ENCODE peak calls at places on chromosomes 7 and 10, in eight cellular contexts. D is cardiac muscle cell, P is BE2C, T is tibial artery, A is mammary epithelial cell, W is hepatocyte, N is kidney epithelial cell, G is heart left ventricle. U is an unnamed sample. For H3K36me3, the result is how much of the 10 kb centered on the place peaks cover.

GRCh38 chr10:48444266-48444665 is 137.8 kb downstream of the MAPK8 start:
- DNase-seq in D (peak), P (peak), T (no peak), A (peak), W (peak), N (no peak), G (peak), U (no peak)

GRCh38 chr7:55053651-55054226 is 34.9 kb downstream of the EGFR start:
- DNase-seq in D (no peak), P (no peak), T (no peak), A (peak), W (no peak), N (no peak), G (no peak), U (no peak)

GRCh38 chr7:33143996-33144718 is 14.8 kb downstream of the BBS9 start:
- DNase-seq in D (no peak), P (no peak), T (no peak), A (peak), W (no peak), N (no peak), G (no peak), U (no peak)

GRCh38 chr7:154812027-154812426 is 190.9 kb downstream of the PAXIP1 start:
- DNase-seq in D (no peak), P (no peak), T (no peak), A (no peak), W (no peak), N (no peak), G (no peak), U (no peak)

GRCh38 chr7:113710310-113711106 is 208.3 kb downstream of the PPP1R3A start:
- DNase-seq in D (peak), P (peak), T (no peak), A (peak), W (peak), N (peak), G (no peak), U (no peak)

GRCh38 chr10:2222631-2223030 is 485.3 kb upstream of the ADARB2 start:
- DNase-seq in D (no peak), P (no peak), T (no peak), A (peak), W (no peak), N (no peak), G (no peak), U (no peak)

GRCh38 chr10:14660872-14661271 is 113.8 kb downstream of the FAM107B start:
- DNase-seq in D (no peak), P (no peak), T (no peak), A (no peak), W (no peak), N (no peak), G (no peak), U (no peak)

GRCh38 chr10:77879710-77880109 is 46.8 kb downstream of the DLG5 start:
- DNase-seq in D (no peak), P (no peak), T (no peak), A (no peak), W (no peak), N (no peak), G (no peak), U (no peak)

GRCh38 chr10:218753-219152 is 83.5 kb downstream of the ZMYND11 start:
- DNase-seq in D (no peak), P (no peak), T (no peak), A (no peak), W (no peak), N (no peak), G (no peak), U (no peak)

GRCh38 chr10:70747192-70747965 is 37.8 kb downstream of the TBATA start:
- DNase-seq in D (no peak), P (no peak), T (no peak), A (no peak), W (no peak), N (no peak), G (no peak), U (no peak)

GRCh38 chr7:44980393-44981034 is 1.7 kb upstream of the MYO1G start:
- DNase-seq in D (peak), P (no peak), T (no peak), A (no peak), W (no peak), N (no peak), G (peak), U (no peak)

GRCh38 chr7:18978108-18978495 is 139.3 kb downstream of the TWIST1 start:
- DNase-seq in D (peak), P (no peak), T (no peak), A (peak), W (no peak), N (peak), G (no peak), U (no peak)

GRCh38 chr7:151926336-151926712 is 29.9 kb upstream of the GALNTL5 start:
- DNase-seq in D (no peak), P (no peak), T (no peak), A (no peak), W (no peak), N (no peak), G (no peak), U (no peak)

GRCh38 chr10:13491747-13492360 is 37.0 kb downstream of the BEND7 start:
- DNase-seq in D (no peak), P (no peak), T (no peak), A (no peak), W (no peak), N (no peak), G (no peak), U (no peak)

GRCh38 chr7:77570330-77571011 is 33.4 kb downstream of the PTPN12 start:
- DNase-seq in D (peak), P (no peak), T (no peak), A (peak), W (no peak), N (peak), G (no peak), U (no peak)
- TF ChIP-seq CTCF in D (no peak), P (no peak), T (no peak), A (no peak), W (no peak), N (no peak), G (no peak), U (no peak)

DNA sequence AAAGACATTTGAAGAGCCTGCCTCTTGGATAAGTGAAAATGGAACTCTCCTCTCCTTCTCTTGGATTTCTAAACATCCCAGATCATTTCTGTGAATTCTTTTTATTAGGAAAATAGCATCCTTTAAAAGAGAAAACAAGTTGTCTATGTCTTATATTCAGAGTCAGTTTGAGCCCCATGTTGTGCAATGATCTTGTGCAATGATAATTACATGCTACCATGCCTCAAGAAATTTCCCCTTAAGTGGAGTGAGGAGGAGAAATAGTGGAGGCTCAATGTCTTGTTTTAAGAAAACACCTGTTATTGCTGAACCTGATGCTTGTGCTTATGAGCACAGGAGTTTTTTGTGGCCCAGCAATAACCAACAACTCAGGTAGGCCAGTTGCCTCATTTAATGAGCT is 103.6 kb downstream of the NPSR1 start:
- DNase-seq in D (peak), P (no peak), T (no peak), A (no peak), W (no peak), N (no peak), G (no peak), U (no peak)
- H3K4me3 ChIP-seq in D (no peak), P (no peak), T (no peak), A (no peak), W (no peak), N (no peak), G (no peak), U (no peak)

DNA sequence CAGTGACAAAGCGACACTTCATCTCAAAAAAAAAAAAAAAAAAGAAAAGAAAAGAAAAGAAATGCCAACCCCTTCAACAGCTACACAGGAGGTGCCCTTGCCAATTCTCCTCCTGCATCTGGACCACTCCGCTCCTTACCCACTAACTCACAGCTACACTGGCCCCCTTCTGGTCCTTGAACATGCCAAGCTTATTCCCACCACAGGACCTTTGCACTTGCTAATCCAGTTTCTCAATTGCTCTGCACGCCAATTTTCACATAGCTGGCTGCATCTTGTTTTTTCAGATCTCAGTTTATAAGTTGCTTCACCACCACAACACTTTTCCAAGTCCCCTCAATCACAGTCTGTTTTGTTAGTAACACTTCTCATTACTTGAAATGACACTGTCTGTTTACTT is 5.5 kb downstream of the PDAP1 start:
- DNase-seq in D (no peak), P (no peak), T (no peak), A (no peak), W (no peak), N (no peak), G (no peak), U (no peak)
- H3K36me3 ChIP-seq in D (under half), P (half or more), T (half or more), A (under half), W (under half), N (under half), G (under half), U (half or more)

DNA sequence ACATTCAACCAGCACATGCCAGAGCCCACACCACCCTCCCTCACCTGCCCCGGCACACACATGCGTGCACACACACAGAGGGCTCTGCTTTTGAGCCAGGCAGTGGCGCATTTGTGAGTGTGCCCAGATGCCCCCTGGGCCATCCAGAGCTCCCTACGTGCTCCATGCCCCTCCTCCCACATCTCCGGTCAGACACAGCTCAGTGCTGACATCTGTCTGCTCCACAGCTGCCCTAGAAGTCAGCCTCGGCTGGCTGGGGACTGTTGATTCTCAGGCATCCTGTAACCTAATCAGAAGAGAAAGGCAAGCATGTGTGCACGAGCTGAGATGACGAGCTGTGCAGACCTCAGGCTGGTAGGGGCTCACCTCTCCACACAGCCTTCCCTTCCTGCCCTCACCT is 135.1 kb downstream of the ZMIZ1 start:
- DNase-seq in D (no peak), P (peak), T (no peak), A (no peak), W (no peak), N (no peak), G (peak), U (no peak)
- TF ChIP-seq CTCF in D (no peak), P (peak), T (no peak), A (no peak), W (no peak), N (peak), G (no peak), U (no peak)

DNA sequence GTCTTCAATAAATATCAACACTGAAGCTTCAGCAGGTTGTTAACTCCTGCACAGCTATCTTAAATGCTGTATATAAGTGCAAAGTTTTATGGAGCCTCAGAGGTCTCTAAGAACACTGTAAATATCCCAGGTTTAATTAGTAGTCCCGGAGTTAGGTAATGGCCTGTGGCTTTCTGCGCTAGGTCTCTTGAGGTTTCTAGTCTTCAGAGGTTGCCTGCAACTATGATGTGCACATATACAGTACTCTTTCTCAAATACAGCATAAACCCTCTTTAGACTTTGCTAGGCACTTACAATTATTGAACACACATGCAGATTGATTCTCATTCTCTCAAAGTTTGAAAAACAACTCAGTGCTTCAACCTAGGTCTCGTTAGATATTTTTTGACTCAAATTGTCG is 2.3 kb downstream of the KLLN start:
- DNase-seq in D (no peak), P (no peak), T (no peak), A (no peak), W (peak), N (no peak), G (no peak), U (no peak)
- H3K4me3 ChIP-seq in D (peak), P (peak), T (peak), A (no peak), W (no peak), N (no peak), G (peak), U (no peak)

DNA sequence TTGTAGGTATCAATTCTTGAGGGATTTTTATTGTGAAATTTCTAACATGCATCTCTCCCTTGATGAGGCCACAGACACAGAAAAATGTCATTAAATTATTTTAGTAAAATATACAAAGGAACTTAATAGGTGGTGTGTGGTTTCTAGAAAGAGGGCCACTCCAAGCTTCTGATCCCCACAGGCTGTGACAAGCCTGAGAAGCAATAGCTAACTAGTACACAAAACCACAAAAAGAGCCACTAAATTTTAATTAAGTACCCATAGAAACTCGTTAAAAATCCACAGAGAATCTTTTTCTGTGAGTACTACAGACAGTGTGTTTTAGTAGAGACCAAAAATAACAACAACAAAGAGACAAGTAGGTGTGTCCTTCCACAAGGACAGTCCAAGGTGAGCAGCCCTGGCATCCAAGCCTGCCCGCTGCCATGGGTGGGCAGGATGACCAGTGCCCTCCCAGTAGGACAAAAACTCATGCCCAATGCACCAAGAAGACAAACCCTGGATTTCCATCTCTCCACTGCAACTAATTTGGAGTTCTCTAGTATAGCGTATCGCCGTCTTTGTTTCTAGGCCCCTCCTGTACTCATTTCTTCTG is 81.0 kb downstream of the RNF216 start:
- DNase-seq in D (no peak), P (no peak), T (no peak), A (no peak), W (no peak), N (no peak), G (peak), U (no peak)
- H3K36me3 ChIP-seq in D (under half), P (under half), T (under half), A (under half), W (under half), N (under half), G (under half), U (under half)

U was measured in psoas muscle.